ENCODE peak calls at places on chromosomes 6 and 20, in ten cellular contexts. I, S, J, C, Y, P, Z, V, W and A are unnamed samples.

GRCh38 chr20:51457281-51457932 is 85.1 kb downstream of the NFATC2 start:
- DNase-seq in I (peak), S (peak), J (peak), C (peak), Y (peak), P (peak), Z (peak), V (peak), W (no peak), A (peak)

GRCh38 chr6:16511723-16512584 is 249.3 kb downstream of the ATXN1 start:
- DNase-seq in I (no peak), S (peak), J (no peak), C (no peak), Y (no peak), P (no peak), Z (no peak), V (peak), W (no peak), A (no peak)

GRCh38 chr6:98343004-98343403 is 491.4 kb upstream of the POU3F2 start:
- DNase-seq in I (no peak), S (no peak), J (no peak), C (no peak), Y (no peak), P (no peak), Z (no peak), V (no peak), W (no peak), A (no peak)

GRCh38 chr6:40819182-40819834 is 219.7 kb downstream of the UNC5CL start:
- DNase-seq in I (no peak), S (no peak), J (no peak), C (no peak), Y (no peak), P (no peak), Z (no peak), V (no peak), W (no peak), A (no peak)

GRCh38 chr20:59526242-59527225 is 77.8 kb upstream of the PHACTR3 start:
- DNase-seq in I (no peak), S (no peak), J (no peak), C (no peak), Y (no peak), P (no peak), Z (no peak), V (no peak), W (no peak), A (no peak)

GRCh38 chr6:18400831-18401446 is 13.8 kb downstream of the RNF144B start:
- DNase-seq in I (no peak), S (no peak), J (no peak), C (no peak), Y (no peak), P (no peak), Z (no peak), V (peak), W (no peak), A (no peak)

GRCh38 chr6:19303381-19303780 is 533.8 kb upstream of the ID4 start:
- DNase-seq in I (peak), S (no peak), J (no peak), C (no peak), Y (no peak), P (no peak), Z (peak), V (no peak), W (no peak), A (no peak)

GRCh38 chr6:57432162-57432561 is 114.7 kb downstream of the PRIM2 start:
- DNase-seq in I (peak), S (peak), J (peak), C (no peak), Y (no peak), P (peak), Z (peak), V (peak), W (no peak), A (peak)

GRCh38 chr6:133761706-133762105 is 127.2 kb upstream of the TCF21 start:
- DNase-seq in I (peak), S (peak), J (peak), C (no peak), Y (no peak), P (no peak), Z (peak), V (peak), W (no peak), A (peak)

GRCh38 chr6:14441371-14441781 is 323.8 kb downstream of the CD83 start:
- DNase-seq in I (peak), S (no peak), J (no peak), C (no peak), Y (no peak), P (peak), Z (peak), V (peak), W (no peak), A (no peak)

GRCh38 chr20:1513801-1514200 is 22.6 kb upstream of the SIRPB2 start:
- DNase-seq in I (no peak), S (no peak), J (no peak), C (no peak), Y (no peak), P (no peak), Z (no peak), V (no peak), W (no peak), A (no peak)

GRCh38 chr20:37911838-37912273 is 8.9 kb downstream of the VSTM2L start:
- DNase-seq in I (no peak), S (peak), J (no peak), C (peak), Y (no peak), P (peak), Z (peak), V (peak), W (no peak), A (peak)

GRCh38 chr20:52056203-52057062 is 135.1 kb downstream of the ZFP64 start:
- DNase-seq in I (peak), S (peak), J (peak), C (no peak), Y (no peak), P (peak), Z (peak), V (peak), W (no peak), A (peak)

GRCh38 chr6:18997375-18997826 is 610.3 kb downstream of the RNF144B start:
- DNase-seq in I (peak), S (peak), J (peak), C (no peak), Y (no peak), P (peak), Z (peak), V (peak), W (peak), A (peak)

GRCh38 chr6:127022297-127022696 is 96.2 kb upstream of the RSPO3 start:
- DNase-seq in I (peak), S (no peak), J (no peak), C (no peak), Y (no peak), P (peak), Z (no peak), V (peak), W (no peak), A (no peak)

GRCh38 chr20:11970243-11970836 is 52.6 kb downstream of the BTBD3 start:
- DNase-seq in I (no peak), S (peak), J (no peak), C (no peak), Y (no peak), P (no peak), Z (no peak), V (no peak), W (no peak), A (peak)

GRCh38 chr6:41735427-41736206 is at the start of gene TFEB:
- DNase-seq in I (peak), S (peak), J (peak), C (peak), Y (peak), P (no peak), Z (peak), V (peak), W (peak), A (peak)

GRCh38 chr6:142872376-142872775 is 72.6 kb downstream of the HIVEP2 start:
- DNase-seq in I (peak), S (no peak), J (no peak), C (no peak), Y (no peak), P (no peak), Z (peak), V (no peak), W (no peak), A (no peak)

GRCh38 chr6:122400121-122400450 is 634 bp downstream of the HSF2 start:
- DNase-seq in I (peak), S (peak), J (peak), C (peak), Y (no peak), P (no peak), Z (peak), V (peak), W (no peak), A (no peak)

GRCh38 chr6:90442366-90442765 is 144.5 kb downstream of the MAP3K7 start:
- DNase-seq in I (peak), S (no peak), J (no peak), C (no peak), Y (no peak), P (no peak), Z (peak), V (no peak), W (no peak), A (no peak)

GRCh38 chr20:31675828-31676533 is 38.3 kb downstream of the COX4I2 start:
- DNase-seq in I (no peak), S (no peak), J (no peak), C (no peak), Y (no peak), P (no peak), Z (peak), V (peak), W (no peak), A (no peak)

GRCh38 chr20:50874111-50874757 is 57.0 kb downstream of the ADNP start:
- DNase-seq in I (no peak), S (no peak), J (no peak), C (no peak), Y (no peak), P (no peak), Z (no peak), V (no peak), W (no peak), A (no peak)

GRCh38 chr20:37285664-37286374 is 3.6 kb upstream of the MANBAL start:
- DNase-seq in I (no peak), S (no peak), J (no peak), C (no peak), Y (no peak), P (no peak), Z (no peak), V (no peak), W (no peak), A (no peak)

GRCh38 chr6:120214097-120214496 is 864.5 kb upstream of the MAN1A1 start:
- DNase-seq in I (peak), S (peak), J (no peak), C (no peak), Y (no peak), P (no peak), Z (no peak), V (no peak), W (no peak), A (no peak)

GRCh38 chr6:120211955-120212792 is 862.6 kb upstream of the MAN1A1 start:
- DNase-seq in I (peak), S (peak), J (no peak), C (no peak), Y (peak), P (no peak), Z (peak), V (peak), W (no peak), A (peak)
- TF ChIP-seq CTCF in I (no peak), S (no peak), J (no peak), C (no peak), Y (no peak), P (no peak), Z (no peak), V (no peak), W (no peak), A (no peak)

GRCh38 chr20:49541733-49542513 is 26.0 kb downstream of the PTGIS start:
- DNase-seq in I (peak), S (peak), J (peak), C (peak), Y (peak), P (peak), Z (peak), V (peak), W (peak), A (peak)
- TF ChIP-seq CTCF in I (peak), S (peak), J (peak), C (peak), Y (peak), P (peak), Z (peak), V (peak), W (peak), A (peak)

GRCh38 chr6:87700729-87701675 is 1.0 kb downstream of the AKIRIN2 start:
- DNase-seq in I (peak), S (peak), J (peak), C (peak), Y (peak), P (peak), Z (peak), V (peak), W (no peak), A (peak)
- TF ChIP-seq CTCF in I (no peak), S (peak), J (no peak), C (no peak), Y (no peak), P (peak), Z (no peak), V (no peak), W (no peak), A (peak)

GRCh38 chr6:44101832-44102231 is 25.4 kb downstream of the MRPL14 start:
- DNase-seq in I (no peak), S (no peak), J (no peak), C (no peak), Y (no peak), P (no peak), Z (no peak), V (no peak), W (no peak), A (no peak)

GRCh38 chr6:44097782-44098317 is 29.4 kb downstream of the MRPL14 start:
- DNase-seq in I (no peak), S (no peak), J (no peak), C (no peak), Y (no peak), P (no peak), Z (no peak), V (no peak), W (no peak), A (no peak)

GRCh38 chr6:44099192-44099591 is 28.1 kb downstream of the MRPL14 start:
- DNase-seq in I (no peak), S (no peak), J (no peak), C (no peak), Y (no peak), P (no peak), Z (no peak), V (no peak), W (no peak), A (no peak)

GRCh38 chr6:44102527-44102926 is 24.7 kb downstream of the MRPL14 start:
- DNase-seq in I (no peak), S (no peak), J (no peak), C (no peak), Y (no peak), P (no peak), Z (no peak), V (no peak), W (no peak), A (no peak)

DNA sequence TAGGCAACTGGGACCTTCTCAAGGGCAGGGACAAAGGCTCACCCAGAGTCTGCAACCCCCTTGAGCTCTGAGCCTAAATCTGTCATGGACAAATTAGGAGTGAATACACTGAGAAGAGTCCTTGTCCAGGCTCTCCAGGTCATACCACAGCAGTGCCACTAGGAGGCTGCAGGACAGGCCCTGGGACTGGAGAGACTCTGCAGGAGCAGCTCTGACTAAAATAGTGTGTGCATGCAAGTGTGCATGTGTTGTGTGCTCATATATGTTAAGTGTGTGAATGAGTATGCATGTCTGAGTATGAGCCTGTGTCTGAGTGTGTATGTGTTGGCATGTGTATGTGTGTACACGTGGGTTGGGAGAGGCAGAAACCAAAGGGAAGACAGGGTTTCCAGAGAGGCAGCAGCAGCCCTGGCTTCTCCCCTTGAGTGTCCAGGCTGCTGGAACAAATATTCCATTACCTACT is 27.1 kb downstream of the MRPL14 start:
- DNase-seq in I (peak), S (peak), J (peak), C (no peak), Y (peak), P (no peak), Z (no peak), V (peak), W (no peak), A (no peak)
- TF ChIP-seq CTCF in I (peak), S (peak), J (peak), C (peak), Y (peak), P (peak), Z (peak), V (peak), W (peak), A (peak)

GRCh38 chr20:56249244-56249955 is 868 bp downstream of the MC3R start:
- DNase-seq in I (no peak), S (no peak), J (no peak), C (no peak), Y (peak), P (no peak), Z (no peak), V (peak), W (no peak), A (no peak)
- TF ChIP-seq CTCF in I (no peak), S (peak), J (peak), C (peak), Y (no peak), P (peak), Z (no peak), V (peak), W (peak), A (peak)